ENCODE peak calls at places on chromosomes 12 and 14, in ten cellular contexts. Y is epithelial cell of esophagus; C is GM06990; A is HFF-Myc; D is CD8-positive, alpha-beta T cell; P is stomach; T is AG04450; G is PC-3; O is lung; F is WTC11. U is an unnamed sample.

GRCh38 chr12:34597548-34598351 is 575.5 kb downstream of the ALG10 start:
- DNase-seq in Y (no peak), C (no peak), A (no peak), D (no peak), P (peak), T (no peak), G (no peak), O (peak), F (no peak), U (peak)

GRCh38 chr12:111412830-111413441 is 7.2 kb downstream of the SH2B3 start:
- DNase-seq in Y (no peak), C (no peak), A (no peak), D (no peak), P (no peak), T (no peak), G (no peak), O (no peak), F (no peak), U (no peak)

GRCh38 chr12:124673881-124674617 is 106.6 kb upstream of the NCOR2 start:
- DNase-seq in Y (no peak), C (no peak), A (no peak), D (no peak), P (no peak), T (no peak), G (no peak), O (no peak), F (no peak), U (no peak)

GRCh38 chr12:54000105-54000773 is at the start of gene HOXC9:
- DNase-seq in Y (no peak), C (no peak), A (no peak), D (no peak), P (no peak), T (no peak), G (no peak), O (no peak), F (no peak), U (no peak)

GRCh38 chr12:44930972-44931600 is 55.0 kb upstream of the NELL2 start:
- DNase-seq in Y (peak), C (no peak), A (peak), D (no peak), P (no peak), T (peak), G (peak), O (no peak), F (no peak), U (no peak)

GRCh38 chr14:75279739-75280447 is 1.3 kb downstream of the FOS start:
- DNase-seq in Y (no peak), C (peak), A (no peak), D (no peak), P (no peak), T (no peak), G (no peak), O (no peak), F (peak), U (no peak)

GRCh38 chr12:22729898-22730443 is 105.0 kb downstream of the ETNK1 start:
- DNase-seq in Y (peak), C (no peak), A (no peak), D (no peak), P (no peak), T (peak), G (no peak), O (no peak), F (no peak), U (no peak)

GRCh38 chr12:27868165-27868564 is 88.1 kb upstream of the MANSC4 start:
- DNase-seq in Y (peak), C (no peak), A (peak), D (no peak), P (no peak), T (peak), G (no peak), O (no peak), F (no peak), U (no peak)

GRCh38 chr12:24595652-24596235 is 353.2 kb downstream of the BCAT1 start:
- DNase-seq in Y (no peak), C (no peak), A (no peak), D (no peak), P (no peak), T (no peak), G (no peak), O (no peak), F (no peak), U (no peak)

GRCh38 chr14:51319181-51319597 is 79.1 kb downstream of the TMX1 start:
- DNase-seq in Y (no peak), C (no peak), A (no peak), D (no peak), P (no peak), T (no peak), G (no peak), O (no peak), F (no peak), U (no peak)

GRCh38 chr12:5268424-5269210 is 163.3 kb upstream of the NTF3 start:
- DNase-seq in Y (no peak), C (no peak), A (no peak), D (no peak), P (no peak), T (no peak), G (no peak), O (no peak), F (no peak), U (no peak)

DNA sequence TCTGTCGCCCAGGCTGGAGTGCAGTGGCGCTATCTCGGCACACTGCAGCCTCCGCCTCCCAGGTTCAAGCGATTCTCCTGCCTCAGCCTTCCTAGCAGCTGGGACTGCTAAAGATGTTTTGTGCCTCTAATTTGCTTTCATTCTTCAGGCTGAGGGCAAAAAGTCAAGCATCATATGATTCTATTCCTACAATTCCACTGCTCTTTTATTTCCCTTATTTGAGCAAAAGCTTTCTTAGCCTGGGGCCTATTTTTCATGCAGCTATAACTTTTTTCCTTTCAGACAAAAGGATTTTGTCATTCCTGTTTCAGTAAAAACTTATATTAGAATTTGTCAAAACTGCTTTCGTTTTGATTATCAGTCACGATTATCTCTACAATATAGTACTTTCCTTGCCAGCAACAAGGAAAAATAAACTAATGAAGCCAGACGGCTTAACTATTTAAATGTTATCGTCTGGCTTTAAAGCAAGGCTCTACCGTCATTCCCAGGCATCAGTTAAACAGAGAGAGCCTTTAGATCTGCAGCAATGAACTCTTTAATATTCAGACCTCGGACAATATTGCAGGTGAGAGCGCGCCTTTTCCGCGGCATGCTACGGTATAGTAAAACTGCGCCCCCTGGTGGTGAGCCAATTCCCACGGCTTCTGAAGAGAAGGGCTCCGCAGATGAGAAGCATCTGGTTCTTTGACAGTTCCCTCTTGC is 1.4 kb upstream of the SLC2A13 start:
- DNase-seq in Y (peak), C (peak), A (peak), D (peak), P (peak), T (peak), G (peak), O (peak), F (peak), U (peak)
- TF ChIP-seq CTCF in Y (peak), C (peak), A (peak), D (peak), P (peak), T (peak), G (peak), O (peak), F (peak), U (peak)

GRCh38 chr14:101992708-101993107 is 28.3 kb downstream of the DYNC1H1 start:
- DNase-seq in Y (no peak), C (peak), A (no peak), D (no peak), P (no peak), T (no peak), G (no peak), O (no peak), F (no peak), U (no peak)
- TF ChIP-seq CTCF in Y (no peak), C (peak), A (no peak), D (no peak), P (no peak), T (no peak), G (no peak), O (no peak), F (no peak), U (no peak)

DNA sequence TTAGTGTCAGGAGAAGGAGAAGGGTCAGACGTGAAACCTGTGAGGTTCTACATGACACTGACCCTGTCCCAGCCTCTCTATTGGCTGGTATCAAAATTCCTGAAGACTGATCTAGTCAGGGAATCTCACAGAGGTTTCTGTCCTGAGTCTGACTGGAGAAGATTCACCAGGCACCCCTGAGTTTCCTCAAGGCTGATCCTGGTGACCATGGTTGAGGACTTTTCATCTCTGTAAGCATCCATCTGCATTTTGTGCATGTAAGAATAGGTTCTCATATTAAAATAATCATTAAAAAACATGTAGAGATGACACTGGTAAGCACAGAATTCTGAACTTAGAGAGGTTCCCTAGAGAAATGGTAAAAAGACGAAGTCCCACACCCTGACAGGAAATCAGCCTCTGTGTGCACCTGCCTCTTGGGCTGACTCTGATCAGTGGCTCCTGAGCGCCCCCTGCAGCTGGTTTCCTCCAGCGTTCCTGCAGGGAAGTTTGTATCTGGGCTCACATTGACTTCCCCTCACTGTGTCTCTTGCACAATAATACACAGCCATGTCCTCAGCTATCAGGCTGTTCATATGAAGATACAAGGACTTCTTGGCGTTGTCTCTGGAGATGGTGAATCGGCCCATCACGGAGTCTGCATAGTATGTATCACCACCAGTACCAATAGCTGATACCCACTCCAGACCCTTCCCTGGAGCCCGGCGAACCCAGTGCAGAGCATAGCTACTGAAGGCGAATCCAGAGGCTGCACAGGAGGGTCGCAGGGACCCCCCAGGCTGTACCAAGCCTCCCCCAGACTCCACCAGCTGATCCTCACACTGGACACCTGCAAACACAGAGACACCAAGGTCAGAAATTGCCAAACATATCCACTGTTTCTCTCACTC is 991.9 kb downstream of the TMEM121 start:
- DNase-seq in Y (no peak), C (no peak), A (no peak), D (peak), P (peak), T (no peak), G (no peak), O (peak), F (no peak), U (no peak)
- TF ChIP-seq CTCF in Y (no peak), C (peak), A (no peak), D (peak), P (no peak), T (no peak), G (no peak), O (peak), F (no peak), U (no peak)

DNA sequence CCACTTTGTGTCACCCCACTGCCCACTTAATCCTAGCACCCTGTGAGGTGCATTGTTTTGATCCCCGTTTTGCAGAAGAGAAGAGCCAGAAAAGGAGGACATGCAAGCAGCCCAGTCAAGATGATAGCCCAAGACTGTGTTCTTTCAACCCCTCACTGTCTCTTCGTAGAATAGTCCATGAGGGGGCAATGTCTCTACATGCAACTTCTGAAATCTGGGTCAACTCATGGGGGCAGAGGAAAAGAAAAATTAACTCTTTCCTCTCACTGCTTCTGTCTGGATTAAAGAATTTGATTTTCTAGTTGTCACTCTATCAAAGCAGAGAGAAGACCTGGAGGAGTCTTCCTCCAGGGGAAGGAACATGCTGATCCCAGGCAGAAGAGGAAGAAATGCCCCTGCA is 229.6 kb upstream of the NOS1 start:
- DNase-seq in Y (no peak), C (no peak), A (no peak), D (no peak), P (no peak), T (no peak), G (no peak), O (no peak), F (no peak), U (no peak)
- TF ChIP-seq CTCF in Y (no peak), C (no peak), A (no peak), D (no peak), P (no peak), T (no peak), G (peak), O (no peak), F (no peak), U (no peak)

GRCh38 chr14:77031680-77032482 is 3.4 kb upstream of the IRF2BPL start:
- DNase-seq in Y (peak), C (no peak), A (no peak), D (no peak), P (no peak), T (no peak), G (peak), O (no peak), F (no peak), U (no peak)
- TF ChIP-seq CTCF in Y (no peak), C (no peak), A (no peak), D (no peak), P (no peak), T (no peak), G (no peak), O (no peak), F (no peak), U (no peak)

GRCh38 chr12:8822298-8822697 is at the start of gene A2ML1:
- DNase-seq in Y (peak), C (no peak), A (no peak), D (no peak), P (no peak), T (no peak), G (peak), O (no peak), F (no peak), U (no peak)

GRCh38 chr12:8828514-8829127 is 6.2 kb downstream of the A2ML1 start:
- DNase-seq in Y (peak), C (no peak), A (no peak), D (no peak), P (no peak), T (no peak), G (no peak), O (no peak), F (no peak), U (no peak)

GRCh38 chr12:8819676-8819980 is 2.8 kb upstream of the A2ML1 start:
- DNase-seq in Y (peak), C (no peak), A (no peak), D (no peak), P (no peak), T (no peak), G (peak), O (no peak), F (no peak), U (no peak)

GRCh38 chr12:8827551-8828347 is 5.3 kb downstream of the A2ML1 start:
- DNase-seq in Y (peak), C (no peak), A (no peak), D (no peak), P (no peak), T (no peak), G (no peak), O (no peak), F (no peak), U (no peak)

GRCh38 chr12:8823565-8824300 is 1.3 kb downstream of the A2ML1 start:
- DNase-seq in Y (peak), C (no peak), A (no peak), D (no peak), P (no peak), T (no peak), G (no peak), O (peak), F (peak), U (no peak)
- TF ChIP-seq CTCF in Y (peak), C (peak), A (peak), D (no peak), P (peak), T (peak), G (peak), O (peak), F (peak), U (peak)

DNA sequence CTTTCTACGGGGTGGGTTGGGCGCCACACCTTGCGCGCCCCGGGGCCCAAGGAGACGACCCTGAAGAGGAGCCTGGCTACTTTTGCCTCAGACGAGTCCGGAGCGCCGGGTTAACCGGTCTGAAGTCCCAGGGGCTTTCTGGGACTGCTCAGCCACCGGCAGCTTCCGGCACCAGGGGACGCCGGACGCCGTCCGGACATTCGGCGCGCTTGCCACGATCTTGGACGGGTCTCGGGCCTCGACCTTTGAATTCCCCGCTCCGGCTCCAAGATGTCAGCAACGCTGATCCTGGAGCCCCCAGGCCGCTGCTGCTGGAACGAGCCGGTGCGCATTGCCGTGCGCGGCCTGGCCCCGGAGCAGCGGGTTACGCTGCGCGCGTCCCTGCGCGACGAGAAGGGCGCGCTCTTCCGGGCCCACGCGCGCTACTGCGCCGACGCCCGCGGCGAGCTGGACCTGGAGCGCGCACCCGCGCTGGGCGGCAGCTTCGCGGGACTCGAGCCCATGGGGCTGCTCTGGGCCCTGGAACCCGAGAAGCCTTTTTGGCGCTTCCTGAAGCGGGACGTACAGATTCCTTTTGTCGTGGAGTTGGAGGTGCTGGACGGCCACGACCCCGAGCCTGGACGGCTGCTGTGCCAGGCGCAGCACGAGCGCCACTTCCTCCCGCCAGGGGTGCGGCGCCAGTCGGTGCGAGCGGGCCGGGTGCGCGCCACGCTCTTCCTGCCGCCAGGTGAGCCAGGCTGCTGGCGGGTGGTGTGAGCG is at the start of gene ACOT4:
- DNase-seq in Y (peak), C (peak), A (no peak), D (peak), P (peak), T (no peak), G (peak), O (peak), F (peak), U (no peak)
- TF ChIP-seq CTCF in Y (no peak), C (peak), A (no peak), D (no peak), P (no peak), T (no peak), G (peak), O (no peak), F (no peak), U (peak)